ENCODE peak calls at places on chromosomes 12 and 14, in five cellular contexts. O is neural progenitor cell, G is PC-3, E is HCT116, S is MM.1S. C is an unnamed sample. For H3K79me2, the result is how much of the 10 kb centered on the place peaks cover.

GRCh38 chr14:36520601-36521525 is 831 bp upstream of the NKX2-1 start:
- DNase-seq in O (peak), G (peak), E (peak), S (no peak), C (peak)

GRCh38 chr12:40331886-40332285 is 107.1 kb downstream of the LRRK2 start:
- DNase-seq in O (no peak), G (no peak), E (no peak), S (no peak), C (peak)

GRCh38 chr12:2417761-2418160 is 365.0 kb downstream of the CACNA1C start:
- DNase-seq in O (no peak), G (no peak), E (no peak), S (peak), C (no peak)

GRCh38 chr12:86249856-86250255 is 6.3 kb downstream of the MGAT4C start:
- DNase-seq in O (no peak), G (no peak), E (no peak), S (no peak), C (peak)

GRCh38 chr12:10722905-10723866 is at the start of gene YBX3:
- DNase-seq in O (peak), G (peak), E (peak), S (peak), C (peak)

GRCh38 chr12:14810953-14811483 is 3.0 kb downstream of the SMCO3 start:
- DNase-seq in O (peak), G (peak), E (no peak), S (peak), C (peak)

GRCh38 chr14:73097421-73097820 is 38.9 kb upstream of the PSEN1 start:
- DNase-seq in O (no peak), G (no peak), E (no peak), S (no peak), C (peak)

GRCh38 chr14:24317141-24317927 is 6.0 kb downstream of the LTB4R start:
- DNase-seq in O (no peak), G (peak), E (no peak), S (no peak), C (peak)

GRCh38 chr14:51260225-51260624 is 20.2 kb downstream of the TMX1 start:
- DNase-seq in O (no peak), G (no peak), E (no peak), S (no peak), C (no peak)

GRCh38 chr14:21476526-21476924 is 234 bp downstream of the RAB2B start:
- DNase-seq in O (peak), G (peak), E (no peak), S (no peak), C (peak)

GRCh38 chr12:111529424-111530368 is 69.4 kb downstream of the ATXN2 start:
- DNase-seq in O (peak), G (peak), E (peak), S (peak), C (peak)

GRCh38 chr12:49358548-49359141 is 8.6 kb upstream of the SPATS2 start:
- DNase-seq in O (peak), G (peak), E (peak), S (peak), C (peak)

GRCh38 chr14:99573436-99574098 is 30.4 kb downstream of the CCDC85C start:
- DNase-seq in O (no peak), G (no peak), E (no peak), S (no peak), C (no peak)

GRCh38 chr12:3718100-3718499 is 34.8 kb downstream of the CRACR2A start:
- DNase-seq in O (no peak), G (no peak), E (no peak), S (no peak), C (no peak)

GRCh38 chr12:52990206-52990605 is 16.1 kb upstream of the EIF4B start:
- DNase-seq in O (no peak), G (no peak), E (no peak), S (no peak), C (peak)

GRCh38 chr12:4270670-4271432 is 2.7 kb upstream of the CCND2 start:
- DNase-seq in O (peak), G (no peak), E (no peak), S (peak), C (peak)

GRCh38 chr12:119676022-119676421 is 8.1 kb downstream of the PRKAB1 start:
- DNase-seq in O (no peak), G (no peak), E (no peak), S (no peak), C (no peak)

GRCh38 chr12:20631711-20632110 is 63.4 kb upstream of the SLCO1C1 start:
- DNase-seq in O (no peak), G (no peak), E (no peak), S (no peak), C (peak)

GRCh38 chr12:14260011-14260993 is 105.2 kb upstream of the ATF7IP start:
- DNase-seq in O (peak), G (peak), E (peak), S (no peak), C (peak)

GRCh38 chr14:101861464-101861863 is 100.0 kb downstream of the PPP2R5C start:
- DNase-seq in O (no peak), G (no peak), E (no peak), S (no peak), C (no peak)

GRCh38 chr12:68915055-68915454 is 17.9 kb downstream of the CPM start:
- DNase-seq in O (no peak), G (peak), E (no peak), S (no peak), C (peak)

GRCh38 chr14:55451398-55451797 is 11.0 kb upstream of the TBPL2 start:
- DNase-seq in O (no peak), G (peak), E (no peak), S (no peak), C (peak)

GRCh38 chr14:96497087-96497486 is 5.1 kb upstream of the PAPOLA start:
- DNase-seq in O (no peak), G (peak), E (no peak), S (peak), C (no peak)
- H3K9ac ChIP-seq in O (no peak), G (no peak), E (no peak), S (peak), C (no peak)

GRCh38 chr14:59688224-59689170 is 111.9 kb upstream of the CCDC175 start:
- DNase-seq in O (peak), G (peak), E (peak), S (peak), C (peak)
- TF ChIP-seq EZH2phosphoT487 in O (no peak), G (no peak), E (no peak), S (no peak), C (no peak)

GRCh38 chr12:65934480-65935115 is 110.3 kb downstream of the HMGA2 start:
- DNase-seq in O (no peak), G (no peak), E (no peak), S (no peak), C (no peak)

GRCh38 chr12:65937806-65938205 is 113.5 kb downstream of the HMGA2 start:
- DNase-seq in O (no peak), G (no peak), E (no peak), S (no peak), C (no peak)

GRCh38 chr12:65936529-65936911 is 112.2 kb downstream of the HMGA2 start:
- DNase-seq in O (no peak), G (no peak), E (no peak), S (no peak), C (no peak)

GRCh38 chr12:65937181-65937641 is 112.9 kb downstream of the HMGA2 start:
- DNase-seq in O (no peak), G (no peak), E (peak), S (no peak), C (peak)

DNA sequence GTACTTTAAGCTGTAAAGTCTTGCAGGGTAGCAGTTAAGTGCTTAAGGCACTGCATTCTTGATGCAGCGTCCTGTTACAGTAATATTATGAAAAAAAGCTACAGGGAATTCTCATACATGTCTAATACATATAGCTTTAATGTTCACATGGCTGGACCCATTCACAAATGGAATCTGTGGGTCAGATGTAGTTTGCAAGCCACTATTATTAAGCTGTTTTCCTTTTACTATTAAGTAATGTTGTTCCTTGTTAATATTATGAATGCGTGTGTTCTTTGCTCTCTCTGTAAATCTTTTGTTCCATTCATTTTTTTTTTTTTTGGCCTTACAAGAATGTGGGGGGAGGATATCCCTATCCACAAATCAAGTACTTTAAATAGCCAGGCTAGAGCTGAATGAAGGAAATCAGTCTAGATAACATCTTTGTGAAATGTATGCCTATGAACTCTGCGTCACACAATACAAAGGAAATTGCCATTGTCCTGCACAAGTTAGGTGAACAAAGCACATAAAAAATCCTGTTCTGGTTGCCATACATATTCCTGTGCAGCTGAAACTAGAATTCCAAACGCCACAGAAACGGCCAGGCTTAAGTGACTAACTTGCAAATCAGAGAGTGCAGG is 111.7 kb downstream of the HMGA2 start:
- DNase-seq in O (no peak), G (no peak), E (no peak), S (no peak), C (no peak)
- H3K79me2 ChIP-seq in O (under half), G (half or more), E (half or more), S (under half), C (half or more)

DNA sequence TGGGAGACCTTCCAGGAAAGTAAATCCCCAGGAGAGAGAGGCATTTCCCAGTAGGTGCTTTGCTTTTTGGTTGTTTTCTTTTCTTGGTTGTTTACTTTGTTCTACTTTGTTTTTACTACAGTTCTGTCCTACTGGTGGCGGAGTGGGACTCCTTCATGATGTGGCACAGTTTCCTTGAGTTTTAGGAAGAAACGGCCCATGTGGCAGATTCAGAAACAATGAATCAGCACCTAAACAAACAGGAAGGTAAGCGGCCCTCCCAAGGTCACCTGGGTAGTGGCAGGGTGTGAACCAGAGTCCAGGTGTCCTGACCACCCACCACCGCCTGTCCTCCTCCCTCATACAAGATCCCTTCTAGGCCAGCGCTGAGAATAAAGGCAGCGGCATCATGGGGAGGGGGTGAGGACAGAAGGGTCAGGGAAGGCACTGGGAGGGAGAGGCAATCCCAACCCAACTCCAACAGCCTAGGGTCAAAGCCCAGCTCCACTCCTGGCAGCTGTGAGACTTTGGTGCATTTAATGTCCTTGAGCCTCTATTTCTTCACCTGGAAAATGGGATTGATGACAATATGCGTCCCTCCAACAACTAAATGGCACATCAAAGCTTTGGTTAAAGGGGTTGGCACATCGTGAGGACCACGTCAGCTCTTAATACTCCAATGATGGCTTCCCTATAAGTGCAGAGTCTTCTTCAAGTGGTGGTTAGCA is 111.5 kb upstream of the BCL2L14 start:
- DNase-seq in O (no peak), G (peak), E (no peak), S (no peak), C (no peak)
- H3K9ac ChIP-seq in O (no peak), G (peak), E (no peak), S (no peak), C (peak)

DNA sequence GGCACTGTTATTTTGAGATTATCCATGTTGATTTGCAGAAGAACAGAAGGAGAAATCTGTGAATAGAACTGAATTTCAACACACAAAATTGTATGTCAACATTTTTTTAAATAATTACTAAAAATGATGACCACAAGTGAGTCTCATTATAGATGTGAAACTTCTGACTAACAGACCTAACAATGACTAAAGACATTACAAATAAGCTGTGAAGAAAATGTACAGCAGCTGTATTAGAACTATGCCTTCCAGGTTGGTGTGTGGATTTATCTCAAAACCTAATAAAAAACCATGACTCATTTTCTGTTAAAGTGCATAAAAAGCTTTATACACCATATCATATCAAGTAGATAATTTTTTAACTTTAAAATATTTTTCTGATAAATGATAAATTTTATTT is 22.5 kb upstream of the FOXG1 start:
- DNase-seq in O (no peak), G (peak), E (no peak), S (peak), C (no peak)
- TF ChIP-seq EZH2phosphoT487 in O (no peak), G (no peak), E (no peak), S (no peak), C (no peak)

DNA sequence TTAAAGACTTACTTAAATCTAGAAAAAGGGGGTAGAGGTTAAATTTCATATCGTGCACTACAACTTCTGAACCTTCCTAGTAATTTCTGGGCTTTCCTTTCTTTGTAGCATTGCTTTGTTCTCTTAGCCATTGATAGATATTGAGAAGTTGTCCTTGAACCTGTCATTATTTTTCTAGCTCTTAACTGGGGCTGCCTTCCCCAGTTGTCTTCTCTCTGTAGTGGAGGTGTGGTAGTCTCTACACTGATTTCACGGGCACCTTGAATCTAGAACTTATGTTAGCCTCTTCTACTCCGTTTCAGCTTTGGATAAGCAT is 504.0 kb downstream of the PCNX1 start:
- DNase-seq in O (no peak), G (no peak), E (no peak), S (no peak), C (no peak)
- H3K79me2 ChIP-seq in O (half or more), G (half or more), E (under half), S (under half), C (half or more)

DNA sequence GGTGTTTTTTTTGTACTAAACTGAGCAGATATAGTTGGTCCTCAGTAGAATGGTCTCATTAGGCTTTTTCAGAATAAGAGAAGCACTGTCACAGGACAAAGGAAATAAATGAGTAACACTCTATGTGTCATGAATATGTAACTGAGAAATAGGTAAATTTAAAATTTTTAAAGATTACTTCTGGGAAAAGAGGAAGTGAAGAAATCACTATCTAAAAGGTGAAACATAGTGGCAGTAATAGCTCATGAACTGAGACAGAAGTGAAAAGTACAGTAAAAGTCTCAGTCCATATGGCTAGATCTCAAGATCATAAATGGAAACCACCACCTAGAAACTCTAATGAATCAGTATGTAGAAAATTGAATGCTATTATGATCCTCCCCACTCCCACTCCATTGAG is 89.3 kb upstream of the TTC7B start:
- DNase-seq in O (no peak), G (no peak), E (no peak), S (no peak), C (no peak)
- H3K9ac ChIP-seq in O (no peak), G (no peak), E (no peak), S (no peak), C (no peak)

DNA sequence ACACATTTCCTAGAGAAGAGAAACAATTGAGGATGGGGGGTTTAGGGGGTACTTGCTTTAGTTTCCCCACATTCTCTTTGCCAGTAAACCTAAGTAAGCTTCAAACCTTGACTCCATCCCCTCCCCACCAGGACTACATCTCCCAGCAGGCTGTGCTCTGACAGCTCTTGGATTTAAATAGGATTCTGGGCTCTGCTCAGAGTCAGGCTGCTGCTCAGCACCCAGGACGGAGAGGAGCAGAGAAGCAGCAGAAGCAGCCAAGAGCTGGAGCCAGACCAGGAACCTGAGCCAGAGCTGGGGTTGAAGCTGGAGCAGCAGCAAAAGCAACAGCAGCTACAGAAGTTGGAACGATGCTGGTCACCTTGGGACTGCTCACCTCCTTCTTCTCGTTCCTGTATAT is 20.6 kb downstream of the RDH12 start:
- DNase-seq in O (peak), G (no peak), E (no peak), S (no peak), C (peak)
- TF ChIP-seq EZH2phosphoT487 in O (no peak), G (no peak), E (no peak), S (no peak), C (no peak)

DNA sequence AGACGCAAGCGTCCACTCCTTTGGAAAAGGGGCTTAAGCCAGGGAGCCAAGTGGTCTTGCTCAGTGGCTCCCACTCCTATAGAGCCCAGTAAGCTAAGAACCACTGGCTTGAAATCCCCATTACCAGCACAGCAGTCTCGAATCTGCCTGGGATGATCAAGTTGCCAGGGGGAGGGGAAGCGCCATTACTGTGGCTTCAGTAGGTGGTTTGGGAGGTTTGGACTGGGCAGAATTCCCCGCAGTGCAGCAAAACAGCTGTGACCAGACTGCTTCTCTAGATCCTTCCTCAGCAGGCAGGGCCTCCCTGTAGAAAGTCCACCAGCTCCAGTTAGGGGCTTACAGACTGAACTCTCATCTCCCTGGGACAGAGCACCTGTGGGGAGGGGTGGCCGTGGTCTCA is 115.4 kb downstream of the TMEM117 start:
- DNase-seq in O (no peak), G (no peak), E (no peak), S (no peak), C (no peak)
- H3K79me2 ChIP-seq in O (under half), G (under half), E (under half), S (under half), C (under half)

GRCh38 chr14:104974146-104974541 is 4.0 kb downstream of the AHNAK2 start:
- DNase-seq in O (no peak), G (no peak), E (no peak), S (no peak), C (no peak)
- H3K9ac ChIP-seq in O (no peak), G (peak), E (peak), S (no peak), C (peak)

C was measured in GM23248.